ENCODE peak calls at places on chromosome 2, in six cellular contexts. M, J, L, K, H and X are unnamed samples.
A peak's percentile ranks its signal among the peaks of the same experiment; 100 is the strongest.

GRCh38 chr2:239516954-239517305 is 116.1 kb upstream of the HDAC4 start:
- DNase-seq in L (no peak), K (no peak), J (no peak), M (no peak), H (no peak), X (no peak)

GRCh38 chr2:238370482-238371372 is 50.4 kb downstream of the TRAF3IP1 start:
- DNase-seq in K (no peak), H (peak; percentile 64), L (peak; percentile 36), M (peak; percentile 12), J (no peak), X (peak; percentile 31)

GRCh38 chr2:121283670-121284245 is 1.2 kb downstream of the TFCP2L1 start:
- DNase-seq in M (no peak), K (no peak), H (no peak), L (peak; percentile 32), J (no peak), X (no peak)

GRCh38 chr2:46703588-46703987 is 212.0 kb downstream of the MCFD2 start:
- DNase-seq in K (no peak), M (no peak), L (no peak), H (no peak), J (no peak), X (no peak)

GRCh38 chr2:38690499-38691420 is 24.8 kb downstream of the GALM start:
- DNase-seq in M (no peak), K (peak; percentile 64), L (peak; percentile 93), J (peak; percentile 79), H (no peak), X (no peak)

GRCh38 chr2:25187729-25188350 is 19.5 kb upstream of the POMC start:
- DNase-seq in K (no peak), M (no peak), H (no peak), J (no peak), L (no peak), X (peak; percentile 55)

GRCh38 chr2:168555283-168555682 is 99.2 kb downstream of the CERS6 start:
- DNase-seq in K (no peak), L (no peak), H (no peak), M (no peak), J (no peak), X (no peak)

GRCh38 chr2:9397201-9397600 is 26.1 kb downstream of the ITGB1BP1 start:
- DNase-seq in K (no peak), L (no peak), M (no peak), J (no peak), H (no peak), X (no peak)

GRCh38 chr2:179298666-179299065 is 34.0 kb upstream of the SESTD1 start:
- DNase-seq in K (no peak), H (no peak), L (peak; percentile 4), M (peak; percentile 25), J (no peak), X (no peak)

GRCh38 chr2:3827673-3828575 is 124.5 kb downstream of the DCDC2C start:
- DNase-seq in K (no peak), L (peak; percentile 11), J (peak; percentile 1), H (no peak), M (peak; percentile 7), X (no peak)

GRCh38 chr2:23387221-23387550 is 2.2 kb downstream of the KLHL29 start:
- DNase-seq in K (no peak), M (no peak), J (no peak), H (no peak), L (peak; percentile 25), X (no peak)

GRCh38 chr2:21890041-21890440 is 766.3 kb downstream of the TDRD15 start:
- DNase-seq in J (no peak), L (no peak), M (no peak), K (no peak), H (no peak), X (no peak)

GRCh38 chr2:28979576-28980366 is 1.3 kb upstream of the TOGARAM2 start:
- DNase-seq in K (no peak), H (no peak), L (no peak), M (peak; percentile 8), J (no peak), X (no peak)

GRCh38 chr2:182652326-182652725 is 63.7 kb upstream of the DNAJC10 start:
- DNase-seq in J (no peak), M (no peak), L (no peak), H (no peak), K (no peak), X (no peak)

GRCh38 chr2:75055820-75056675 is 97.6 kb downstream of the POLE4 start:
- DNase-seq in M (no peak), K (no peak), L (peak; percentile 90), H (no peak), J (peak; percentile 57), X (no peak)